ENCODE peak calls at places on chromosomes 6 and 20, in nine cellular contexts. One of them, this sample, is unnamed.

GRCh38 chr6:43817192-43817591 is 47.2 kb downstream of the VEGFA start:
- DNase-seq in mesothelial cell of epicardium: no peak
- DNase-seq in WTC11: peak; percentile 65
- DNase-seq in PC-9: peak; percentile 42
- DNase-seq in psoas muscle: peak; percentile 65
- DNase-seq in pancreas: peak; percentile 69
- DNase-seq in cardiac fibroblast: no peak
- DNase-seq in DND-41: peak; percentile 33
- DNase-seq in neural progenitor cell: peak; percentile 40
- DNase-seq in this sample: peak; percentile 79

GRCh38 chr20:2986466-2986865 is 57.0 kb upstream of the GNRH2 start:
- DNase-seq in psoas muscle: peak; percentile 17
- DNase-seq in DND-41: no peak
- DNase-seq in neural progenitor cell: no peak
- DNase-seq in PC-9: no peak
- DNase-seq in mesothelial cell of epicardium: no peak
- DNase-seq in WTC11: no peak
- DNase-seq in cardiac fibroblast: peak; percentile 53
- DNase-seq in pancreas: no peak
- DNase-seq in this sample: no peak

GRCh38 chr6:40146902-40147301 is 212.6 kb upstream of the MOCS1 start:
- DNase-seq in neural progenitor cell: no peak
- DNase-seq in DND-41: no peak
- DNase-seq in PC-9: no peak
- DNase-seq in mesothelial cell of epicardium: no peak
- DNase-seq in WTC11: no peak
- DNase-seq in pancreas: no peak
- DNase-seq in psoas muscle: no peak
- DNase-seq in cardiac fibroblast: no peak
- DNase-seq in this sample: no peak

GRCh38 chr20:4299773-4300172 is 284.4 kb upstream of the RNF24 start:
- DNase-seq in psoas muscle: no peak
- DNase-seq in pancreas: no peak
- DNase-seq in DND-41: no peak
- DNase-seq in neural progenitor cell: no peak
- DNase-seq in mesothelial cell of epicardium: no peak
- DNase-seq in cardiac fibroblast: no peak
- DNase-seq in PC-9: no peak
- DNase-seq in WTC11: no peak
- DNase-seq in this sample: no peak

GRCh38 chr6:106546322-106547052 is 82.8 kb downstream of the RTN4IP1 start:
- DNase-seq in mesothelial cell of epicardium: no peak
- DNase-seq in neural progenitor cell: no peak
- DNase-seq in pancreas: no peak
- DNase-seq in psoas muscle: no peak
- DNase-seq in DND-41: no peak
- DNase-seq in PC-9: peak; percentile 48
- DNase-seq in WTC11: no peak
- DNase-seq in cardiac fibroblast: peak; percentile 73
- DNase-seq in this sample: peak; percentile 54

GRCh38 chr6:149211046-149211571 is 106.4 kb upstream of the TAB2 start:
- DNase-seq in DND-41: no peak
- DNase-seq in psoas muscle: no peak
- DNase-seq in PC-9: no peak
- DNase-seq in cardiac fibroblast: peak; percentile 13
- DNase-seq in WTC11: no peak
- DNase-seq in pancreas: no peak
- DNase-seq in neural progenitor cell: no peak
- DNase-seq in mesothelial cell of epicardium: no peak
- DNase-seq in this sample: no peak

GRCh38 chr6:17962436-17963031 is 24.9 kb downstream of the KIF13A start:
- DNase-seq in neural progenitor cell: no peak
- DNase-seq in cardiac fibroblast: peak; percentile 93
- DNase-seq in psoas muscle: peak; percentile 66
- DNase-seq in WTC11: no peak
- DNase-seq in pancreas: no peak
- DNase-seq in mesothelial cell of epicardium: peak; percentile 31
- DNase-seq in PC-9: no peak
- DNase-seq in DND-41: no peak
- DNase-seq in this sample: no peak

GRCh38 chr6:19322691-19323470 is 514.3 kb upstream of the ID4 start:
- DNase-seq in pancreas: no peak
- DNase-seq in WTC11: no peak
- DNase-seq in psoas muscle: no peak
- DNase-seq in mesothelial cell of epicardium: no peak
- DNase-seq in neural progenitor cell: no peak
- DNase-seq in PC-9: no peak
- DNase-seq in cardiac fibroblast: peak; percentile 55
- DNase-seq in DND-41: no peak
- DNase-seq in this sample: no peak

GRCh38 chr20:38167851-38168760 is 3.0 kb upstream of the TGM2 start:
- DNase-seq in neural progenitor cell: peak; percentile 29
- DNase-seq in PC-9: peak; percentile 90
- DNase-seq in pancreas: no peak
- DNase-seq in cardiac fibroblast: peak; percentile 96
- DNase-seq in WTC11: no peak
- DNase-seq in DND-41: no peak
- DNase-seq in mesothelial cell of epicardium: no peak
- DNase-seq in psoas muscle: peak; percentile 88
- DNase-seq in this sample: peak; percentile 93

DNA sequence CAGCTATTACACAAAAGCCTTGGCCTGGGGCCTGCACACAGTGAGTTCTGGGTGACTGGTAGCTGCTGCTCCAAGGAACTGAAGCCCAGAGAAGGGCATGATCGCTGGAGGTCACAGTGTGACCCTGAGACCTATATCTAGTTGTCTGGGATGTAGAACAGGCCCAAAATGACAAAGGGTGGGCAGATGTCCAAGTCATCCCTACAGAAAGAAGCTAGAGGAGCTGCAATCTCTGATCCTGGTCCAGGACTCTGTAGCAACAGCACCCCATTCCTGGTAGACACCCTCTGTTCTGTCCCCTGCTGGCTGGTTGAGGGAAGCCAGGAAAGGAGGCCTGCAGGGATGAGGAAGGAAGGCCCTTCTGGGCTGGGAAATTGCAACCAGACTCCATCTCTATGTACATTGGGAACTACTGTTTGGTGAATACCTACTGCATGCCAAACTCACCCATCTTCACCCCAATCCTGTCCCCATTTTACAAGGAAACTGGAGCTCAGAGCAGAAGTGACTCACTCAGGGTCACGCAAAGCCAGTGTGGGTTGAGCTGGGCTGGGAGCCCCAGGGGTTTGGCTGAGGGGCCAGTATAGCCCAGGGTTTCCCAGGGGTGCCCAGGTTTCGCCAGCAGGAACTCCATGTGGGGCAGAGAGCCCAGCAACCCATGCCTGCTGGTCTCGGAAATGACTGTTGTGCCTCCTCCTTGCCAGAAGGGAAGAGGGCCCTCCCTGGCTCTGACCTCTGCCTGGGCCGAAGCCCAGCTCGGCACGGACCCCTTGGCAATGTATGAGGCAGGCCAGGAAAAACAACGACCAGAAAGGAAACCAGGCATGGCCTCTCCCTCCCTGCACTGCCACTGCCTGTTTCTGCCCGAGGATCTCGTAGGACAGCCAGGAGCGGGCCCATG is 44.9 kb upstream of the TLDC2 start:
- DNase-seq in DND-41: no peak
- DNase-seq in WTC11: no peak
- DNase-seq in PC-9: no peak
- DNase-seq in psoas muscle: peak; percentile 74
- DNase-seq in cardiac fibroblast: peak; percentile 91
- DNase-seq in pancreas: no peak
- DNase-seq in mesothelial cell of epicardium: no peak
- DNase-seq in neural progenitor cell: no peak
- DNase-seq in this sample: no peak
- TF ChIP-seq CTCF in DND-41: peak; percentile 36
- TF ChIP-seq CTCF in WTC11: no peak
- TF ChIP-seq CTCF in PC-9: no peak
- TF ChIP-seq CTCF in psoas muscle: no peak
- TF ChIP-seq CTCF in cardiac fibroblast: peak; percentile 71
- TF ChIP-seq CTCF in pancreas: no peak
- TF ChIP-seq CTCF in mesothelial cell of epicardium: no peak
- TF ChIP-seq CTCF in neural progenitor cell: peak; percentile 9
- TF ChIP-seq CTCF in this sample: no peak

DNA sequence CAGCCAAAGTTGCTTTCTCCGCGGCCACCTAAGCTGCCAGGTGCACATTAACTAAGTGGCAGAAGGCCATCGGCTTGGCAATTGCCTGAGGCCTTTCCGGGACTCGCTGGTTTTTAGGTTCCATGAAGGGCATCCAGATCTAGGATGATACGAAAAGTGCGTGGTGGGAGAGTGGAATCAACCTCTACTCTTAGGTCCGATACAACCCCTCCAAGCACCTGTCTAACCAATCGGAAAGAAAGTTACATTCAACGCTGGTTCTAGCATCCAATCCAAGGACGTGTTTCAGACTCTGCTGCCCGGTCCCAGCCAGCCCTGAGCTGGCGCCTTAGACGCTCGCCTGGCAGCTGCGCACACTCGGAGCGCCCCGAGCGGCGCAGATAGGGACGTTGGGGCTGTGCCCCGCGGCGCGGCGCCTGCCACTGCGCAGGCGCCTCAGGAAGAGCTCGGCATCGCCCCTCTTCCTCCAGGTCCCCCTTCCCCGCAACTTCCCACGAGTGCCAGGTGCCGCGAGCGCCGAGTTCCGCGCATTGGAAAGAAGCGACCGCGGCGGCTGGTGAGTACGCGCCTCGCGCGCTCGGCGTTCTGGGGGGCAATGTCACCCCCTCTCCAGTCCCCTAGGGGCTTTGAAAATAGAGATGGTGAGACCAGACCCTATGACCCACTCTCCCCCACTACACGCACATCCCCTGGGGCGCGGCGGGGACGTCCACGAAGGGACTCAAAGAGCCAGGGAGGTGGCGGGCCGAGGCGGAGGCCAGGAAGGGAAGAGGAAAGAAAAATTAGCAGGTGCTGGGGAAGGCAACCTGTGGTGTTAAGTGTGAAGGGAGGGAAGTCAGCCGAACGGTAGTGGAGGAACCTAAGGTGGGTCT is at the start of gene ENPP4:
- DNase-seq in DND-41: peak; percentile 95
- DNase-seq in mesothelial cell of epicardium: peak; percentile 75
- DNase-seq in cardiac fibroblast: peak; percentile 77
- DNase-seq in PC-9: peak; percentile 92
- DNase-seq in WTC11: peak; percentile 85
- DNase-seq in pancreas: peak; percentile 96
- DNase-seq in neural progenitor cell: peak; percentile 95
- DNase-seq in psoas muscle: peak; percentile 85
- DNase-seq in this sample: peak; percentile 91
- TF ChIP-seq CTCF in DND-41: no peak
- TF ChIP-seq CTCF in mesothelial cell of epicardium: no peak
- TF ChIP-seq CTCF in cardiac fibroblast: no peak
- TF ChIP-seq CTCF in PC-9: no peak
- TF ChIP-seq CTCF in WTC11: no peak
- TF ChIP-seq CTCF in pancreas: no peak
- TF ChIP-seq CTCF in neural progenitor cell: no peak
- TF ChIP-seq CTCF in psoas muscle: no peak
- TF ChIP-seq CTCF in this sample: no peak

GRCh38 chr6:4396032-4396431 is 260.7 kb upstream of the ECI2 start:
- DNase-seq in psoas muscle: no peak
- DNase-seq in DND-41: no peak
- DNase-seq in PC-9: no peak
- DNase-seq in WTC11: no peak
- DNase-seq in cardiac fibroblast: no peak
- DNase-seq in mesothelial cell of epicardium: no peak
- DNase-seq in neural progenitor cell: no peak
- DNase-seq in pancreas: no peak
- DNase-seq in this sample: no peak
- TF ChIP-seq CTCF in psoas muscle: peak; percentile 37
- TF ChIP-seq CTCF in DND-41: no peak
- TF ChIP-seq CTCF in PC-9: no peak
- TF ChIP-seq CTCF in WTC11: no peak
- TF ChIP-seq CTCF in cardiac fibroblast: peak; percentile 5
- TF ChIP-seq CTCF in mesothelial cell of epicardium: no peak
- TF ChIP-seq CTCF in neural progenitor cell: no peak
- TF ChIP-seq CTCF in pancreas: no peak
- TF ChIP-seq CTCF in this sample: no peak

GRCh38 chr6:166241974-166242373 is 66.2 kb downstream of the PRR18 start:
- DNase-seq in psoas muscle: no peak
- DNase-seq in pancreas: no peak
- DNase-seq in PC-9: no peak
- DNase-seq in neural progenitor cell: no peak
- DNase-seq in mesothelial cell of epicardium: no peak
- DNase-seq in DND-41: no peak
- DNase-seq in WTC11: no peak
- DNase-seq in cardiac fibroblast: no peak
- DNase-seq in this sample: no peak

GRCh38 chr6:166240889-166241288 is 67.3 kb downstream of the PRR18 start:
- DNase-seq in psoas muscle: no peak
- DNase-seq in WTC11: no peak
- DNase-seq in pancreas: no peak
- DNase-seq in PC-9: no peak
- DNase-seq in DND-41: no peak
- DNase-seq in neural progenitor cell: no peak
- DNase-seq in mesothelial cell of epicardium: no peak
- DNase-seq in cardiac fibroblast: no peak
- DNase-seq in this sample: no peak

GRCh38 chr6:166237611-166238010 is 70.0 kb upstream of the TBXT start:
- DNase-seq in pancreas: no peak
- DNase-seq in cardiac fibroblast: no peak
- DNase-seq in DND-41: no peak
- DNase-seq in PC-9: no peak
- DNase-seq in mesothelial cell of epicardium: no peak
- DNase-seq in psoas muscle: no peak
- DNase-seq in WTC11: no peak
- DNase-seq in neural progenitor cell: no peak
- DNase-seq in this sample: no peak

GRCh38 chr6:166235666-166236292 is 68.1 kb upstream of the TBXT start:
- DNase-seq in pancreas: no peak
- DNase-seq in psoas muscle: no peak
- DNase-seq in DND-41: no peak
- DNase-seq in mesothelial cell of epicardium: no peak
- DNase-seq in neural progenitor cell: no peak
- DNase-seq in PC-9: no peak
- DNase-seq in cardiac fibroblast: no peak
- DNase-seq in WTC11: no peak
- DNase-seq in this sample: no peak

GRCh38 chr6:166236586-166236985 is 68.9 kb upstream of the TBXT start:
- DNase-seq in cardiac fibroblast: no peak
- DNase-seq in pancreas: no peak
- DNase-seq in DND-41: no peak
- DNase-seq in WTC11: no peak
- DNase-seq in PC-9: no peak
- DNase-seq in mesothelial cell of epicardium: no peak
- DNase-seq in neural progenitor cell: no peak
- DNase-seq in psoas muscle: no peak
- DNase-seq in this sample: no peak
- TF ChIP-seq CTCF in cardiac fibroblast: no peak
- TF ChIP-seq CTCF in pancreas: no peak
- TF ChIP-seq CTCF in DND-41: no peak
- TF ChIP-seq CTCF in WTC11: no peak
- TF ChIP-seq CTCF in PC-9: no peak
- TF ChIP-seq CTCF in mesothelial cell of epicardium: no peak
- TF ChIP-seq CTCF in neural progenitor cell: no peak
- TF ChIP-seq CTCF in psoas muscle: no peak
- TF ChIP-seq CTCF in this sample: no peak

GRCh38 chr6:136792066-136792944 is at the start of gene MAP3K5:
- DNase-seq in neural progenitor cell: peak; percentile 75
- DNase-seq in mesothelial cell of epicardium: peak; percentile 66
- DNase-seq in PC-9: peak; percentile 93
- DNase-seq in WTC11: peak; percentile 63
- DNase-seq in cardiac fibroblast: peak; percentile 89
- DNase-seq in psoas muscle: peak; percentile 80
- DNase-seq in DND-41: peak; percentile 57
- DNase-seq in pancreas: peak; percentile 95
- DNase-seq in this sample: peak; percentile 93
- TF ChIP-seq CTCF in neural progenitor cell: no peak
- TF ChIP-seq CTCF in mesothelial cell of epicardium: no peak
- TF ChIP-seq CTCF in PC-9: no peak
- TF ChIP-seq CTCF in WTC11: no peak
- TF ChIP-seq CTCF in cardiac fibroblast: peak; percentile 41
- TF ChIP-seq CTCF in psoas muscle: no peak
- TF ChIP-seq CTCF in DND-41: peak; percentile 50
- TF ChIP-seq CTCF in pancreas: peak; percentile 30
- TF ChIP-seq CTCF in this sample: no peak